ENCODE peak calls at places on chromosomes 11 and 22, in four cellular contexts. One of them, this sample, is unnamed.

GRCh38 chr11:115321602-115322289 is 182.5 kb downstream of the CADM1 start:
- DNase-seq in HFF-Myc: no peak
- DNase-seq in left lung: no peak
- DNase-seq in left ventricle myocardium inferior: no peak
- DNase-seq in this sample: peak; percentile 33

GRCh38 chr22:36796629-36797175 is 20.1 kb downstream of the PVALB start:
- DNase-seq in HFF-Myc: no peak
- DNase-seq in left lung: no peak
- DNase-seq in left ventricle myocardium inferior: no peak
- DNase-seq in this sample: no peak

GRCh38 chr11:114398303-114398920 is 1.9 kb downstream of the C11orf71 start:
- DNase-seq in HFF-Myc: no peak
- DNase-seq in left lung: no peak
- DNase-seq in left ventricle myocardium inferior: no peak
- DNase-seq in this sample: no peak

GRCh38 chr22:46348099-46348695 is 12.7 kb downstream of the TRMU start:
- DNase-seq in HFF-Myc: no peak
- DNase-seq in left lung: no peak
- DNase-seq in left ventricle myocardium inferior: no peak
- DNase-seq in this sample: no peak

GRCh38 chr11:104164028-104164520 is at the start of gene PDGFD:
- DNase-seq in HFF-Myc: peak; percentile 37
- DNase-seq in left lung: peak; percentile 81
- DNase-seq in left ventricle myocardium inferior: peak; percentile 64
- DNase-seq in this sample: peak; percentile 24

GRCh38 chr11:45266693-45267451 is 19.3 kb downstream of the SYT13 start:
- DNase-seq in HFF-Myc: no peak
- DNase-seq in left lung: no peak
- DNase-seq in left ventricle myocardium inferior: no peak
- DNase-seq in this sample: no peak

GRCh38 chr11:14042686-14043440 is 80.3 kb downstream of the SPON1 start:
- DNase-seq in HFF-Myc: no peak
- DNase-seq in left lung: no peak
- DNase-seq in left ventricle myocardium inferior: no peak
- DNase-seq in this sample: no peak

GRCh38 chr11:70233511-70233919 is 30.4 kb downstream of the FADD start:
- DNase-seq in HFF-Myc: no peak
- DNase-seq in left lung: no peak
- DNase-seq in left ventricle myocardium inferior: no peak
- DNase-seq in this sample: peak; percentile 59

GRCh38 chr11:57762235-57762866 is 749 bp downstream of the CTNND1 start:
- DNase-seq in HFF-Myc: no peak
- DNase-seq in left lung: no peak
- DNase-seq in left ventricle myocardium inferior: no peak
- DNase-seq in this sample: no peak

GRCh38 chr22:46897246-46897623 is 134.8 kb downstream of the TBC1D22A start:
- DNase-seq in HFF-Myc: no peak
- DNase-seq in left lung: no peak
- DNase-seq in left ventricle myocardium inferior: no peak
- DNase-seq in this sample: no peak

GRCh38 chr11:11499300-11499699 is 122.5 kb downstream of the GALNT18 start:
- DNase-seq in HFF-Myc: no peak
- DNase-seq in left lung: no peak
- DNase-seq in left ventricle myocardium inferior: no peak
- DNase-seq in this sample: no peak

GRCh38 chr22:25729595-25729994 is 12.4 kb upstream of the MYO18B start:
- DNase-seq in HFF-Myc: no peak
- DNase-seq in left lung: no peak
- DNase-seq in left ventricle myocardium inferior: no peak
- DNase-seq in this sample: no peak

GRCh38 chr11:130827697-130828377 is 88.4 kb downstream of the SNX19 start:
- DNase-seq in HFF-Myc: peak; percentile 59
- DNase-seq in left lung: no peak
- DNase-seq in left ventricle myocardium inferior: peak; percentile 65
- DNase-seq in this sample: no peak

GRCh38 chr11:9529333-9529648 is 44.2 kb upstream of the WEE1 start:
- DNase-seq in HFF-Myc: no peak
- DNase-seq in left lung: no peak
- DNase-seq in left ventricle myocardium inferior: peak; percentile 26
- DNase-seq in this sample: no peak

GRCh38 chr11:76617553-76618265 is 52.8 kb downstream of the LRRC32 start:
- DNase-seq in HFF-Myc: no peak
- DNase-seq in left lung: no peak
- DNase-seq in left ventricle myocardium inferior: no peak
- DNase-seq in this sample: peak; percentile 29

GRCh38 chr11:86519064-86519911 is 144.6 kb downstream of the CCDC81 start:
- DNase-seq in HFF-Myc: no peak
- DNase-seq in left lung: no peak
- DNase-seq in left ventricle myocardium inferior: no peak
- DNase-seq in this sample: peak; percentile 53

GRCh38 chr11:114001416-114001815 is 26.5 kb downstream of the HTR3A start:
- DNase-seq in HFF-Myc: no peak
- DNase-seq in left lung: no peak
- DNase-seq in left ventricle myocardium inferior: no peak
- DNase-seq in this sample: no peak

GRCh38 chr11:1171223-1171984 is 13.7 kb downstream of the MUC5AC start:
- DNase-seq in HFF-Myc: no peak
- DNase-seq in left lung: peak; percentile 0
- DNase-seq in left ventricle myocardium inferior: no peak
- DNase-seq in this sample: no peak

GRCh38 chr11:8028766-8029165 is 41.6 kb downstream of the EIF3F start:
- DNase-seq in HFF-Myc: no peak
- DNase-seq in left lung: no peak
- DNase-seq in left ventricle myocardium inferior: no peak
- DNase-seq in this sample: no peak

GRCh38 chr11:97607301-97608000 is 1217.6 kb downstream of the JRKL start:
- DNase-seq in HFF-Myc: no peak
- DNase-seq in left lung: no peak
- DNase-seq in left ventricle myocardium inferior: no peak
- DNase-seq in this sample: no peak

GRCh38 chr11:15288801-15289342 is 174.1 kb downstream of the INSC start:
- DNase-seq in HFF-Myc: no peak
- DNase-seq in left lung: no peak
- DNase-seq in left ventricle myocardium inferior: no peak
- DNase-seq in this sample: no peak

GRCh38 chr11:4095509-4096230 is 1.1 kb downstream of the RRM1 start:
- DNase-seq in HFF-Myc: no peak
- DNase-seq in left lung: no peak
- DNase-seq in left ventricle myocardium inferior: no peak
- DNase-seq in this sample: no peak

GRCh38 chr22:20802922-20803553 is 29.1 kb downstream of the SERPIND1 start:
- DNase-seq in HFF-Myc: no peak
- DNase-seq in left lung: no peak
- DNase-seq in left ventricle myocardium inferior: no peak
- DNase-seq in this sample: no peak

GRCh38 chr11:110878513-110878912 is 166.3 kb upstream of the ARHGAP20 start:
- DNase-seq in HFF-Myc: no peak
- DNase-seq in left lung: no peak
- DNase-seq in left ventricle myocardium inferior: no peak
- DNase-seq in this sample: peak; percentile 45

DNA sequence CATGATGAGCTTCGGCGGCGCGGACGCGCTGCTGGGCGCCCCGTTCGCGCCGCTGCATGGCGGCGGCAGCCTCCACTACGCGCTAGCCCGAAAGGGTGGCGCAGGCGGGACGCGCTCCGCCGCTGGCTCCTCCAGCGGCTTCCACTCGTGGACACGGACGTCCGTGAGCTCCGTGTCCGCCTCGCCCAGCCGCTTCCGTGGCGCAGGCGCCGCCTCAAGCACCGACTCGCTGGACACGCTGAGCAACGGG is 169 bp downstream of the NEFH start:
- DNase-seq in HFF-Myc: no peak
- DNase-seq in left lung: no peak
- DNase-seq in left ventricle myocardium inferior: no peak
- DNase-seq in this sample: no peak
- H3K4me3 ChIP-seq in HFF-Myc: peak overlapping the region; percentile 34
- H3K4me3 ChIP-seq in left lung: no peak overlapping the region
- H3K4me3 ChIP-seq in left ventricle myocardium inferior: peak overlapping the region; percentile 48
- H3K4me3 ChIP-seq in this sample: peak overlapping the region; percentile 10

DNA sequence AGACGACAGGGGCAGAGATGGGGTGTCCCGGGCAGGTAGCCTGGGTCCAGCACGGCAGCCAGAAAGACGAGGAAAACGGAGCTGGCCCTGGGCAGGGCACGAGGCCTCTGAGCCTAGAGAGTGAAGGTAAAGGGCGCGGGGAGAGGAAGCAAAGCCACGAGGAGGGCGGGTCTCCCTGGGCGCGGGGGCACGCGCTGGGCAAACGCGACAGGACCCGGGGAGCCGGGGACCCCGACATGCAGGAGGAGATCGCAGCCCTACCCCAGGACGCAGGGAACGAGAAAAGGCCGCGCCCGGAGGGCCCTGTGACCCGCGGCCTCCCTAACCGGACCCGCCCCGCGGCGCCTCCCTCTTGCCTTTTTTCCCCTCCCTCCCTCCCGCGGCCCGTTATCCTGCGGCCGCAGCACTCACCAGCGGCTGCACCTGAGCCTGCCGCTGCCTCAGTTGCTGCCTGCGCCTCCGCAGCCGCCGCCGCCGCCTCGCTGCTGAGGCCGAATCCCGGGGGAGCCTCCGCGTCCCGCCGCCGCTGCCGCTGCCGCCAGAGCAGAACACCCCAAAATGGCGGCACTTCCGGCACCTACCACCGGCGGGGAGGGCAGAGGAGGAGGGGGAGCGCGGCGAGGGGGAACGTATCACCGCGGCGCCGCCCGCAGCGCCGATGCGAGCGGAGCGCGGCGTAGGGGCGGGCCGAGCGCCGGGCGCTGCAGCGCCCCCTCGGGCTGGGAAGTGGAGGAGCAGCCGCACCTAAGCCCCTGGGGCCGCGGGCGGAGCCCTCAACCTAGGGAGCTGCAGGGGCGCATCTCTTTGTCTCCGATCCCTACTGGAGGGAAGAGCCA is at the start of gene CELF1:
- DNase-seq in HFF-Myc: peak; percentile 38
- DNase-seq in left lung: peak; percentile 99
- DNase-seq in left ventricle myocardium inferior: peak; percentile 91
- DNase-seq in this sample: peak; percentile 57
- TF ChIP-seq CTCF in HFF-Myc: peak; percentile 63
- TF ChIP-seq CTCF in left lung: peak; percentile 95
- TF ChIP-seq CTCF in left ventricle myocardium inferior: peak; percentile 96
- TF ChIP-seq CTCF in this sample: peak; percentile 65

DNA sequence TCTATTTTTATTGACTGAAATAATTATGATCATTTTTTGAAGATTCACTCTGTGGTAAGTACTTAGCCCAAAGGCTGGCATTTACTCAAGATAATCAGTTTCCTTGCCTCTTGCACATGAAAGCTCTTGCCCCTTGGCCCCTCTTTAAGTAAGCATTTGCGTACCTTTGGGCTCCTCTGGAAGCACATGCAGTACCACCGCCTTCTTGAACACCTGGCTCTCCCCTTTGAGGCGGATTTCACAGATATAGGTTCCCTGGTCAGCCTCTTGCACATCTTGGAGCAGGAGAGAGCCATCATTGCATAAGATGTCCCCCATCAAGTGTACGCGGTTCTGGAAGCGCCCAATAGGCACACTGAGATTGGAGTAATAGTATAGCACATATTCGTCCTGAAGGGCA is 14.5 kb downstream of the JAML start:
- DNase-seq in HFF-Myc: no peak
- DNase-seq in left lung: no peak
- DNase-seq in left ventricle myocardium inferior: no peak
- DNase-seq in this sample: no peak
- H3K4me3 ChIP-seq in HFF-Myc: no peak overlapping the region
- H3K4me3 ChIP-seq in left lung: no peak overlapping the region
- H3K4me3 ChIP-seq in left ventricle myocardium inferior: no peak overlapping the region
- H3K4me3 ChIP-seq in this sample: no peak overlapping the region

GRCh38 chr11:109862808-109863207 is 230.4 kb upstream of the ZC3H12C start:
- DNase-seq in HFF-Myc: no peak
- DNase-seq in left lung: no peak
- DNase-seq in left ventricle myocardium inferior: no peak
- DNase-seq in this sample: no peak

GRCh38 chr11:109864834-109865557 is 228.2 kb upstream of the ZC3H12C start:
- DNase-seq in HFF-Myc: no peak
- DNase-seq in left lung: no peak
- DNase-seq in left ventricle myocardium inferior: no peak
- DNase-seq in this sample: no peak

GRCh38 chr11:109864161-109864661 is 229.0 kb upstream of the ZC3H12C start:
- DNase-seq in HFF-Myc: no peak
- DNase-seq in left lung: no peak
- DNase-seq in left ventricle myocardium inferior: no peak
- DNase-seq in this sample: peak; percentile 4

GRCh38 chr11:109867784-109868183 is 225.4 kb upstream of the ZC3H12C start:
- DNase-seq in HFF-Myc: no peak
- DNase-seq in left lung: no peak
- DNase-seq in left ventricle myocardium inferior: no peak
- DNase-seq in this sample: no peak

DNA sequence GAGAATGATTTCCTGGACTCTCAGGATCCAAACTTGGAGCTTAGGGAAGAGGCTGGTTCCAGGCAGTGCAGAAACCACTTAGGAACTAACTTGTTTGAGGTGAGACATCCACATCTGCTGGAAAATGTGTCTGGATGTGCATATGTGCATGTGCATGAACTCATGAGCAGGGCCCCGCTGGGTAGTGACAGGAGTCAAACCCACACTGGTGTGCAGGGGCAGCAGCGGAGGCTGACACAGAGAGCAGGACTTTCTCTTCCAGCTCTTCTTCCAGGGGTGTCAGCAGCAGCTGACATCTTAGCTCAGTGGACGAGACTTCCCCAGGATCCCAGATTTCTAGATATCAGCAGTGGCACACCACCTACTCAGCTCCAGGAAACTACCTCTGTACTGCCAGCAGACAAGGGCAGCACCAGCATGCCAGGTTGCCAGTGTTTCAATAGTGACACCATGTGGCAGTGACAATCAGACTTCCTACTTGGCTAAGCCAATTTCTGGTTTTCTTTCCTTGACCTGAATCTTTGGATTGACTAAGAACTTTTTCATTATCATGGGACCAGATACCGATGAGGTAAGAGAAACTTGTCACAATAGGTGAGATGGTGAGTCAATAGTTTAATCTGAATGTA is 227.5 kb upstream of the ZC3H12C start:
- DNase-seq in HFF-Myc: no peak
- DNase-seq in left lung: no peak
- DNase-seq in left ventricle myocardium inferior: peak; percentile 14
- DNase-seq in this sample: no peak
- TF ChIP-seq CTCF in HFF-Myc: no peak
- TF ChIP-seq CTCF in left lung: no peak
- TF ChIP-seq CTCF in left ventricle myocardium inferior: peak; percentile 54
- TF ChIP-seq CTCF in this sample: no peak